ENCODE peak calls at places on chromosomes 11 and 22, in six cellular contexts. A is upper lobe of right lung, G is endodermal cell, F is cardiac muscle cell, S is body of pancreas, H is heart left ventricle. M is an unnamed sample.

GRCh38 chr11:79212711-79213110 is 228.1 kb downstream of the TENM4 start:
- DNase-seq in S (no peak), H (no peak), F (no peak), G (peak; percentile 82), A (no peak), M (no peak)

GRCh38 chr11:118210323-118210722 is 14.5 kb downstream of the JAML start:
- DNase-seq in F (no peak), S (no peak), A (no peak), G (peak; percentile 54), H (no peak), M (no peak)

GRCh38 chr11:115885446-115885978 is 381.3 kb upstream of the CADM1 start:
- DNase-seq in G (no peak), H (no peak), F (no peak), S (no peak), A (no peak), M (no peak)

GRCh38 chr22:39068033-39068785 is 8.9 kb upstream of the APOBEC3G start:
- DNase-seq in F (no peak), H (no peak), A (no peak), G (no peak), S (no peak), M (no peak)

GRCh38 chr11:132674161-132674560 is 858.1 kb downstream of the OPCML start:
- DNase-seq in F (no peak), H (no peak), S (no peak), A (no peak), G (no peak), M (no peak)

GRCh38 chr11:75474878-75475766 is 42.1 kb upstream of the KLHL35 start:
- DNase-seq in A (peak; percentile 74), H (peak; percentile 63), G (peak; percentile 90), S (peak; percentile 39), F (peak; percentile 85), M (peak; percentile 71)

GRCh38 chr11:13368041-13368446 is 90.5 kb downstream of the BMAL1 start:
- DNase-seq in H (no peak), G (no peak), F (no peak), A (no peak), S (no peak), M (no peak)

GRCh38 chr11:67053896-67054850 is 2.5 kb upstream of the RHOD start:
- DNase-seq in H (no peak), S (peak; percentile 77), A (peak; percentile 75), F (peak; percentile 79), G (peak; percentile 91), M (peak; percentile 69)

GRCh38 chr11:118921121-118921928 is 4.4 kb downstream of the BCL9L start:
- DNase-seq in A (peak; percentile 87), F (peak; percentile 98), G (peak; percentile 93), H (no peak), S (peak; percentile 73), M (peak; percentile 63)

GRCh38 chr11:6022954-6023353 is 7.6 kb downstream of the OR56A1 start:
- DNase-seq in H (peak; percentile 20), A (no peak), F (peak; percentile 67), G (peak; percentile 63), S (peak; percentile 9), M (no peak)

GRCh38 chr11:65557280-65558001 is 718 bp downstream of the LTBP3 start:
- DNase-seq in H (peak; percentile 55), S (peak; percentile 35), G (peak; percentile 67), A (no peak), F (no peak), M (peak; percentile 57)

GRCh38 chr22:42404266-42404665 is 27.9 kb downstream of the NFAM1 start:
- DNase-seq in F (no peak), S (no peak), H (no peak), A (no peak), G (no peak), M (no peak)

GRCh38 chr11:111641339-111642015 is 39.2 kb downstream of the SIK2 start:
- DNase-seq in F (no peak), H (no peak), S (no peak), A (no peak), G (no peak), M (no peak)

GRCh38 chr11:70682760-70683159 is 284.4 kb downstream of the CTTN start:
- DNase-seq in S (no peak), G (no peak), H (no peak), A (no peak), F (no peak), M (no peak)

GRCh38 chr22:47116426-47117341 is 354.2 kb downstream of the TBC1D22A start:
- DNase-seq in S (peak; percentile 95), A (peak; percentile 56), F (no peak), G (no peak), H (no peak), M (peak; percentile 40)

GRCh38 chr22:28883917-28884753 is 763 bp downstream of the ZNRF3 start:
- DNase-seq in G (peak; percentile 88), F (peak; percentile 55), H (peak; percentile 25), A (peak; percentile 82), S (peak; percentile 63), M (peak; percentile 67)

GRCh38 chr11:116792869-116793475 is 1.3 kb upstream of the APOA5 start:
- DNase-seq in A (no peak), F (no peak), S (no peak), G (no peak), H (no peak), M (no peak)

GRCh38 chr11:8601376-8602133 is 7.5 kb upstream of the STK33 start:
- DNase-seq in G (no peak), A (no peak), F (peak; percentile 29), S (no peak), H (no peak), M (no peak)

GRCh38 chr11:110716361-110716760 is 4.1 kb upstream of the ARHGAP20 start:
- DNase-seq in F (peak; percentile 42), H (no peak), A (no peak), S (no peak), G (no peak), M (no peak)

GRCh38 chr11:109583996-109584395 is 162.0 kb downstream of the C11orf87 start:
- DNase-seq in F (no peak), S (no peak), A (no peak), G (no peak), H (no peak), M (no peak)

GRCh38 chr11:21104641-21105040 is 435.3 kb downstream of the NELL1 start:
- DNase-seq in S (no peak), H (no peak), A (no peak), G (no peak), F (no peak), M (no peak)

DNA sequence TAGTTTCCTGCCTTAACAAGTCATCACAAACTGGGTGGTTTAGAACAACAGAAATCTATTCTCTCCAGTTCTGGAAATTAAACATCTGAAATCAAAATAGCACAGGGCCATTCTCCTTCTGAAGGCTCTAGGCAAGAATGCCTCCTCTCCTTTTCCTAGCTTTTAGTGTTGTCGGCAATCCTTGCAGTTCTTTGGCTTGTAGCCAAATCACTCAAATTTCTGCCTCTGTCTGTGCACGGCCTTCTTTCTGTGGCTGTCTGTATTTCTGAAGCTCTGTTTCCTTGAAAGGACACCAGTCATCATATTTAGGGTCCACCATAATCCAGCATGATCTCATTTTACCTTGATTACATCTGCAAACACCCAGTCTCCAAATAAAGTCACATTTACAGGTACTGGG is 795.5 kb downstream of the METTL15 start:
- DNase-seq in A (no peak), G (no peak), F (peak; percentile 65), H (no peak), S (no peak), M (no peak)
- H3K4me1 ChIP-seq in A (no peaks in the 10 kb centered on the region), G (no peaks in the 10 kb centered on the region), F (no peaks in the 10 kb centered on the region), H (no peaks in the 10 kb centered on the region), S (no peaks in the 10 kb centered on the region), M (no peaks in the 10 kb centered on the region)

GRCh38 chr22:25174156-25174887 is 25.3 kb upstream of the CRYBB3 start:
- DNase-seq in F (no peak), H (no peak), G (no peak), S (no peak), A (no peak), M (no peak)

GRCh38 chr22:25169278-25170031 is 30.2 kb upstream of the CRYBB3 start:
- DNase-seq in H (no peak), A (peak; percentile 73), G (no peak), S (no peak), F (no peak), M (no peak)

GRCh38 chr22:25170426-25170980 is 29.2 kb upstream of the CRYBB3 start:
- DNase-seq in A (peak; percentile 48), H (no peak), F (no peak), G (no peak), S (no peak), M (no peak)

GRCh38 chr22:25174888-25175411 is 24.7 kb upstream of the CRYBB3 start:
- DNase-seq in H (no peak), S (no peak), G (no peak), F (no peak), A (no peak), M (no peak)

GRCh38 chr22:25172153-25172552 is 27.5 kb upstream of the CRYBB3 start:
- DNase-seq in S (peak; percentile 28), A (peak; percentile 69), F (peak; percentile 12), G (no peak), H (no peak), M (peak; percentile 67)
- TF ChIP-seq CTCF in S (peak; percentile 41), A (peak; percentile 49), F (peak; percentile 39), G (peak; percentile 61), H (peak; percentile 46), M (no peak)

GRCh38 chr11:129813216-129813791 is 2.3 kb upstream of the TMEM45B start:
- DNase-seq in S (no peak), A (no peak), H (no peak), G (no peak), F (no peak), M (no peak)

GRCh38 chr11:129819237-129819636 is 3.6 kb downstream of the TMEM45B start:
- DNase-seq in H (no peak), F (no peak), S (no peak), G (no peak), A (no peak), M (no peak)

GRCh38 chr11:129814244-129814992 is 1.2 kb upstream of the TMEM45B start:
- DNase-seq in A (no peak), H (no peak), S (no peak), F (no peak), G (peak; percentile 55), M (no peak)

GRCh38 chr11:129817282-129818051 is 1.8 kb downstream of the TMEM45B start:
- DNase-seq in F (no peak), H (no peak), G (no peak), S (no peak), A (no peak), M (no peak)

DNA sequence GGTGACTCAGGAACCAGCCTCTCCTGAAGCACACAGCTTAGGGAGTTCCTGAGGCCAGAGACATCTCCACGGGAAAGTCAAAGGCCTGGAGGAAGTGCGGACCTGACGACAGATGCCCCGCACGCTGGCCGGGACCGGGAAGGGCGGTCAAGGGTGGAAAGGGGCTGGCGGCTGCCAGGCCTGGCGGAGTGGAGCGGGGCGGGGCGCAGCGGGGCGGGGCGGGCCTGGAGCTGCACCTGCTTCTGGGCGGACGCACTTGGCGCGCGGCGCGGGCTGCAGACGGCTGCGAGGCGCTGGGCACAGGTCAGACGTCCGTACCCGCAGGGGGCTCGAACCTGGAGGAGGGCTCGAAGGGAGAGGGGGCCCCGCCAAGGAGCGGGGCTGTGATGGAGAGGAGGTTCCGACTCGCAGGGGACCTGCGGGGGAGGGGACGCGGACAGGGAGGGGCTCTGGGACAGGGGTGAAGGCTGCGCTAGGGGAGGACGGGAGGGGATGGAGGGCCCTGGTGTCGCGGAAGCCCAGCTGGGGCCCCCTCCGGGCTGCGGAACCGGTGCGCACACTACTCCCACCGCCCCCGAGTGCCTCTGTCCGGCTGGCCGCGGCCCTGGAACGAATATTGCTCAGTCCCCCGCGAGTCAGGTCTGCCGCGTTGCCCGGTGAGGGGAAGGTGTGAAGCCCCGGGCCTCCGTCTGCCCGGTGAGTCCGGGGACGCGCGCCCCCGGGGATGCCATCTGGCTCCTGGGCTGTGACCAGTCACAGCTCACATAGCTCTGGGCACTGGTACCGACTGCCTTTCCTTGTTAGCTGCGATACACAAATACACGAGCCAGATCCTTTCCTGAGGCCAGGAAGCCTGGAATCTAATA is at the start of gene TMEM45B:
- DNase-seq in G (peak; percentile 84), H (no peak), S (peak; percentile 59), A (peak; percentile 88), F (peak; percentile 4), M (peak; percentile 84)
- H3K4me3 ChIP-seq in G (peak within 1 kb of the TSS; percentile 56), H (no peak within 1 kb of the TSS), S (no peak within 1 kb of the TSS), A (peak within 1 kb of the TSS; percentile 46), F (peak within 1 kb of the TSS; percentile 27), M (peak within 1 kb of the TSS; percentile 40)

GRCh38 chr11:57793711-57794110 is 32.1 kb downstream of the CTNND1 start:
- DNase-seq in S (no peak), H (no peak), A (no peak), G (peak; percentile 25), F (no peak), M (no peak)
- H3K4me1 ChIP-seq in S (peaks cover 56% of the 10 kb centered on the region), H (peaks cover 16% of the 10 kb centered on the region), A (peaks cover 63% of the 10 kb centered on the region), G (peaks cover 3% of the 10 kb centered on the region), F (peaks cover 5% of the 10 kb centered on the region), M (peaks cover 57% of the 10 kb centered on the region)

M was measured in mucosa of descending colon.